ENCODE peak calls at places on chromosomes 1 and 21, in six cellular contexts. X, G, I, C, K and N are unnamed samples.

GRCh38 chr1:98048234-98048633 is 127.4 kb upstream of the DPYD start:
- DNase-seq in I (peak; percentile 92), G (peak; percentile 81), X (peak; percentile 53), C (no peak), K (peak; percentile 69), N (peak; percentile 77)

GRCh38 chr1:24793762-24794161 is 48.5 kb downstream of the CLIC4 start:
- DNase-seq in I (no peak), G (no peak), C (no peak), X (no peak), K (no peak), N (peak; percentile 83)

GRCh38 chr21:15754640-15755039 is 24.9 kb downstream of the USP25 start:
- DNase-seq in K (no peak), X (peak; percentile 91), G (no peak), I (no peak), C (no peak), N (peak; percentile 98)

GRCh38 chr1:179926494-179927205 is 28.0 kb upstream of the CEP350 start:
- DNase-seq in X (no peak), C (no peak), I (no peak), K (no peak), G (no peak), N (peak; percentile 96)

GRCh38 chr1:1399870-1400575 is 888 bp upstream of the CCNL2 start:
- DNase-seq in X (peak; percentile 19), I (peak; percentile 47), G (peak; percentile 22), C (no peak), K (no peak), N (no peak)

GRCh38 chr1:186155594-186155993 is 219.5 kb downstream of the TPR start:
- DNase-seq in K (no peak), C (no peak), I (peak; percentile 27), X (peak; percentile 40), G (no peak), N (peak; percentile 81)

GRCh38 chr21:45583831-45584509 is 41.7 kb upstream of the SLC19A1 start:
- DNase-seq in G (no peak), X (no peak), K (no peak), I (no peak), C (no peak), N (no peak)

GRCh38 chr1:171983584-171983983 is 142.3 kb downstream of the DNM3 start:
- DNase-seq in G (no peak), X (peak; percentile 40), C (no peak), I (no peak), K (no peak), N (peak; percentile 51)

GRCh38 chr1:54861070-54861761 is 25.8 kb downstream of the DHCR24 start:
- DNase-seq in G (no peak), X (peak; percentile 89), C (no peak), K (no peak), I (no peak), N (no peak)

GRCh38 chr21:25220169-25220568 is 387.1 kb downstream of the MRPL39 start:
- DNase-seq in X (no peak), C (no peak), G (no peak), I (no peak), K (no peak), N (no peak)

GRCh38 chr21:36845070-36845469 is 121.4 kb downstream of the HLCS start:
- DNase-seq in I (no peak), K (no peak), C (no peak), X (no peak), G (no peak), N (no peak)

GRCh38 chr1:42557230-42557851 is 94.3 kb downstream of the CCDC30 start:
- DNase-seq in I (no peak), X (no peak), K (no peak), C (no peak), G (no peak), N (no peak)

GRCh38 chr1:224683981-224684380 is 67.9 kb downstream of the CNIH3 start:
- DNase-seq in X (no peak), K (no peak), G (no peak), I (no peak), C (no peak), N (no peak)

GRCh38 chr1:154703207-154703606 is 95.2 kb upstream of the ADAR start:
- DNase-seq in I (peak; percentile 53), G (no peak), K (no peak), C (no peak), X (no peak), N (no peak)

GRCh38 chr1:246907472-246907871 is 24.3 kb downstream of the AHCTF1 start:
- DNase-seq in C (no peak), G (peak; percentile 8), I (peak; percentile 59), X (peak; percentile 13), K (no peak), N (peak; percentile 72)

GRCh38 chr21:37710555-37711293 is 205.5 kb downstream of the KCNJ6 start:
- DNase-seq in X (no peak), C (no peak), K (no peak), I (no peak), G (no peak), N (no peak)

GRCh38 chr1:73998348-73998959 is 199.5 kb downstream of the LRRIQ3 start:
- DNase-seq in G (no peak), K (no peak), C (no peak), I (peak; percentile 42), X (peak; percentile 6), N (peak; percentile 76)

GRCh38 chr1:119865607-119866006 is 30.7 kb downstream of the ADAM30 start:
- DNase-seq in I (no peak), C (no peak), K (no peak), G (no peak), X (no peak), N (no peak)

GRCh38 chr21:32370971-32371766 is 21.6 kb downstream of the URB1 start:
- DNase-seq in I (no peak), K (no peak), X (no peak), G (no peak), C (no peak), N (no peak)

GRCh38 chr1:247415423-247416361 is at the start of gene NLRP3:
- DNase-seq in I (no peak), G (peak; percentile 31), K (peak; percentile 8), C (no peak), X (no peak), N (peak; percentile 80)

GRCh38 chr1:66644331-66644730 is 107.9 kb upstream of the DYNLT5 start:
- DNase-seq in K (no peak), G (no peak), I (no peak), C (no peak), X (no peak), N (no peak)

GRCh38 chr1:192544983-192545393 is 30.6 kb upstream of the RGS1 start:
- DNase-seq in X (peak; percentile 21), K (no peak), C (no peak), I (no peak), G (peak; percentile 35), N (peak; percentile 88)

GRCh38 chr1:57307382-57307781 is 116.5 kb downstream of the DAB1 start:
- DNase-seq in C (no peak), X (peak; percentile 41), G (peak; percentile 9), K (no peak), I (no peak), N (no peak)

GRCh38 chr1:173150795-173151194 is 56.3 kb downstream of the TNFSF4 start:
- DNase-seq in X (no peak), G (no peak), I (no peak), K (no peak), C (no peak), N (no peak)

GRCh38 chr1:171754381-171754705 is 12.5 kb upstream of the VAMP4 start:
- DNase-seq in C (no peak), I (no peak), X (no peak), K (no peak), G (no peak), N (peak; percentile 26)

GRCh38 chr1:35807614-35808375 is at the start of gene AGO4:
- DNase-seq in K (peak; percentile 49), X (peak; percentile 54), I (peak; percentile 92), G (peak; percentile 40), C (no peak), N (no peak)

GRCh38 chr1:54989968-54990810 is 8.5 kb upstream of the BSND start:
- DNase-seq in X (no peak), C (no peak), K (no peak), I (no peak), G (no peak), N (no peak)

GRCh38 chr1:44673675-44674112 is 587 bp downstream of the TMEM53 start:
- DNase-seq in I (no peak), C (no peak), K (no peak), G (no peak), X (no peak), N (no peak)

GRCh38 chr1:93979718-93980319 is 70.6 kb upstream of the GCLM start:
- DNase-seq in X (peak; percentile 52), K (no peak), I (no peak), G (no peak), C (no peak), N (peak; percentile 76)

GRCh38 chr1:9181990-9182783 is 52.4 kb upstream of the H6PD start:
- DNase-seq in X (peak; percentile 60), C (no peak), K (no peak), G (peak; percentile 56), I (peak; percentile 66), N (no peak)